ENCODE peak calls at places on chromosomes 2 and 18, in six cellular contexts. One of them, this sample, is unnamed.

GRCh38 chr2:176561706-176562105 is 292.5 kb downstream of the MTX2 start:
- DNase-seq in RWPE1: no peak
- DNase-seq in fibroblast of mammary gland: peak
- DNase-seq in GM12865: no peak
- DNase-seq in pancreas: no peak
- DNase-seq in choroid plexus epithelial cell: peak
- DNase-seq in this sample: no peak

GRCh38 chr2:46963961-46964673 is 48.5 kb upstream of the MCFD2 start:
- DNase-seq in RWPE1: peak
- DNase-seq in choroid plexus epithelial cell: peak
- DNase-seq in pancreas: no peak
- DNase-seq in fibroblast of mammary gland: peak
- DNase-seq in GM12865: no peak
- DNase-seq in this sample: no peak

GRCh38 chr2:200862532-200863000 is 1.9 kb downstream of the CLK1 start:
- DNase-seq in GM12865: peak
- DNase-seq in RWPE1: no peak
- DNase-seq in fibroblast of mammary gland: peak
- DNase-seq in choroid plexus epithelial cell: peak
- DNase-seq in pancreas: no peak
- DNase-seq in this sample: no peak

GRCh38 chr2:73260338-73260984 is 23.8 kb downstream of the FBXO41 start:
- DNase-seq in pancreas: peak
- DNase-seq in choroid plexus epithelial cell: peak
- DNase-seq in GM12865: peak
- DNase-seq in fibroblast of mammary gland: peak
- DNase-seq in RWPE1: peak
- DNase-seq in this sample: no peak

GRCh38 chr2:24891201-24891600 is 28.8 kb downstream of the ADCY3 start:
- DNase-seq in fibroblast of mammary gland: no peak
- DNase-seq in choroid plexus epithelial cell: no peak
- DNase-seq in GM12865: no peak
- DNase-seq in RWPE1: no peak
- DNase-seq in pancreas: no peak
- DNase-seq in this sample: no peak

GRCh38 chr18:35635171-35635570 is 53.6 kb downstream of the GALNT1 start:
- DNase-seq in pancreas: no peak
- DNase-seq in RWPE1: peak
- DNase-seq in fibroblast of mammary gland: peak
- DNase-seq in GM12865: no peak
- DNase-seq in choroid plexus epithelial cell: peak
- DNase-seq in this sample: no peak

GRCh38 chr2:82797469-82797868 is 1661.6 kb downstream of the SUCLG1 start:
- DNase-seq in GM12865: no peak
- DNase-seq in pancreas: no peak
- DNase-seq in choroid plexus epithelial cell: no peak
- DNase-seq in RWPE1: no peak
- DNase-seq in fibroblast of mammary gland: no peak
- DNase-seq in this sample: no peak

GRCh38 chr2:200585730-200586643 is at the start of gene AOX1:
- DNase-seq in GM12865: peak
- DNase-seq in fibroblast of mammary gland: peak
- DNase-seq in choroid plexus epithelial cell: peak
- DNase-seq in pancreas: peak
- DNase-seq in RWPE1: peak
- DNase-seq in this sample: peak

GRCh38 chr2:240374085-240374907 is 61.2 kb upstream of the GPC1 start:
- DNase-seq in RWPE1: peak
- DNase-seq in GM12865: no peak
- DNase-seq in choroid plexus epithelial cell: peak
- DNase-seq in fibroblast of mammary gland: peak
- DNase-seq in pancreas: peak
- DNase-seq in this sample: no peak

GRCh38 chr2:239928457-239929350 is 96.4 kb downstream of the NDUFA10 start:
- DNase-seq in RWPE1: no peak
- DNase-seq in GM12865: no peak
- DNase-seq in fibroblast of mammary gland: no peak
- DNase-seq in choroid plexus epithelial cell: no peak
- DNase-seq in pancreas: no peak
- DNase-seq in this sample: peak

GRCh38 chr2:71306762-71307161 is 24.8 kb upstream of the ZNF638 start:
- DNase-seq in fibroblast of mammary gland: peak
- DNase-seq in pancreas: no peak
- DNase-seq in RWPE1: no peak
- DNase-seq in choroid plexus epithelial cell: no peak
- DNase-seq in GM12865: no peak
- DNase-seq in this sample: no peak

GRCh38 chr2:96822786-96823185 is 6.7 kb downstream of the CNNM3 start:
- DNase-seq in fibroblast of mammary gland: no peak
- DNase-seq in pancreas: no peak
- DNase-seq in choroid plexus epithelial cell: no peak
- DNase-seq in RWPE1: no peak
- DNase-seq in GM12865: no peak
- DNase-seq in this sample: no peak

GRCh38 chr2:215601990-215602721 is 166.3 kb upstream of the FN1 start:
- DNase-seq in fibroblast of mammary gland: peak
- DNase-seq in pancreas: no peak
- DNase-seq in choroid plexus epithelial cell: no peak
- DNase-seq in RWPE1: no peak
- DNase-seq in GM12865: no peak
- DNase-seq in this sample: no peak

GRCh38 chr2:120287183-120288015 is 34.7 kb downstream of the RALB start:
- DNase-seq in fibroblast of mammary gland: peak
- DNase-seq in choroid plexus epithelial cell: peak
- DNase-seq in RWPE1: peak
- DNase-seq in pancreas: no peak
- DNase-seq in GM12865: peak
- DNase-seq in this sample: no peak

GRCh38 chr2:227191367-227191766 is 26.9 kb downstream of the COL4A3 start:
- DNase-seq in fibroblast of mammary gland: peak
- DNase-seq in GM12865: no peak
- DNase-seq in pancreas: no peak
- DNase-seq in RWPE1: no peak
- DNase-seq in choroid plexus epithelial cell: peak
- DNase-seq in this sample: no peak

GRCh38 chr2:108833219-108833618 is 46.6 kb downstream of the CCDC138 start:
- DNase-seq in choroid plexus epithelial cell: peak
- DNase-seq in GM12865: peak
- DNase-seq in pancreas: no peak
- DNase-seq in RWPE1: no peak
- DNase-seq in fibroblast of mammary gland: no peak
- DNase-seq in this sample: no peak

GRCh38 chr2:233798335-233799086 is 20.4 kb downstream of the MROH2A start:
- DNase-seq in RWPE1: no peak
- DNase-seq in GM12865: no peak
- DNase-seq in choroid plexus epithelial cell: no peak
- DNase-seq in pancreas: no peak
- DNase-seq in fibroblast of mammary gland: no peak
- DNase-seq in this sample: no peak

GRCh38 chr2:181241366-181241765 is 215.8 kb upstream of the ITGA4 start:
- DNase-seq in fibroblast of mammary gland: no peak
- DNase-seq in pancreas: no peak
- DNase-seq in GM12865: no peak
- DNase-seq in choroid plexus epithelial cell: no peak
- DNase-seq in RWPE1: no peak
- DNase-seq in this sample: no peak

DNA sequence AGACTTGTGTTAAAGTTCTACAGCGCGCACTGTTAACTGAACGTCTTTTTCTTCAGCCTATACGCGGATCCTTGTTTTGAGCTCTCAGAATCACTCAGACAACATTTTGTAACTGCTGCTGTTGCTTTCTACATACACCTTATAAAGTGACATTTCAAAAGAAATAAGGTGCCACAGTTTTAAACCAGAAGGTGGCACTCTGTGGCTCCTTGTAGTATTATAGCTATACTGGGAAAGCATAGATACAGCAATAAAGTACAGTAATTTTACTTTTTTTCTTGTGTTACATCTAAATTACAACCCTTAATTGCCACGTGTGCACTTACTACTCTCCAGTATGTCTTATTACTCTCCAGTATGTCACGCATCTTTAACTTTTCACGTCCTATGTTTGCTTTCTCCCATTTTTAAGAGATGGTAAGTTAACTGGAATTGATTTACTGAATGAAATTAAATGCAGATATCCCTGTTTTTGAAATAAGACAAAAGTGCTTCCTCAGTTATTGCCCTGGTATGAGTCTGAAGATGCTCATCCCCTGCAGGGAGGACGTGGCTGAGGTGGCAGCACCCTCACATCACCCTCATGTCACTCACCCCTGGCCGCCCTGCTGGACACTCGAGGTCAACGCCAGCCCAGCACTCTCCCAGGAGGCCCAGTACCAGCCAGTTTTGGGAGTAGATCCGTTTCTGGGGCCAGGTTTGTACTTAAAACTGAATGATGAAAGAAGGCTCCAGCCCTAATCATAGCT is 37.8 kb downstream of the GORASP2 start:
- DNase-seq in RWPE1: no peak
- DNase-seq in fibroblast of mammary gland: no peak
- DNase-seq in pancreas: no peak
- DNase-seq in GM12865: no peak
- DNase-seq in choroid plexus epithelial cell: no peak
- DNase-seq in this sample: no peak
- TF ChIP-seq CTCF in RWPE1: no peak
- TF ChIP-seq CTCF in fibroblast of mammary gland: peak
- TF ChIP-seq CTCF in pancreas: no peak
- TF ChIP-seq CTCF in GM12865: no peak
- TF ChIP-seq CTCF in choroid plexus epithelial cell: peak
- TF ChIP-seq CTCF in this sample: peak

DNA sequence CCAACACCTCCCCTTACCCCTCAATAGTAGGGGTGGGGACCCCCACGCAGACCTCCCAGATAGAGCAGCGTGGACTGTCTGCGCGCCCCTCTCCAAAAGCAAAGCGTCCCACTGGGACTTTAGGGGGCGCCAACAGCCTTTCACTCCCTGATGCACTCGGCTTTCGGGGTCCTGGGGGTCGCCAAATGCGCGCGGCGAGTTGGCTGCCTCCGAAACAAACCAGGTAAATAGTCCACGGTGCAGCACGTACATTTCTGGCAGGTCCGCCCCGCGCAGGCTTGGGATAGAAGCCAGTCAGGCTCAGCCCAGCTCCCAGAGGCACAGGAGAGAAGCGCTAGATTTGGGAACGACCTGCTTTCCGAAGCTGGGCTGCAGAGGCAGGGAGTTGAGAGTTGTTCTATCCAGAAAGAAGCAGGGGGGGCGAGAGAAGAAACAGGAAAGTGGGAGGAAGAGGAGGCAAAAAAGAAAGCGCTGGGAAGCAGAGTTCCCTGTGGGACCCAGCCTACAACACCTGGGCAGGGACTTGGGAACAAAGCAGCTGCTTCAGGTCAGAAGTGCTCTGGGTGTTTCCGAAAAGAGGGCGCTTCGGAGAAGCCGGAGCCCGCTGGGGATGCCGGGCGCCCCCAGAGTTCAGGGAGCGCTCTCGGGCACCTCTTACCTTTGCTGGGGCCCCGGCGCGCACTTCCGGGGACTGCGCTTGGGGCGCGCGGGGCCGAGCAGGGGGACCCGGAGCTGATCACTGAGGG is 544 bp downstream of the EVA1A start:
- DNase-seq in RWPE1: peak
- DNase-seq in GM12865: peak
- DNase-seq in fibroblast of mammary gland: peak
- DNase-seq in choroid plexus epithelial cell: peak
- DNase-seq in pancreas: peak
- DNase-seq in this sample: no peak
- TF ChIP-seq CTCF in RWPE1: no peak
- TF ChIP-seq CTCF in GM12865: no peak
- TF ChIP-seq CTCF in fibroblast of mammary gland: peak
- TF ChIP-seq CTCF in choroid plexus epithelial cell: peak
- TF ChIP-seq CTCF in pancreas: no peak
- TF ChIP-seq CTCF in this sample: peak

GRCh38 chr2:118878531-118879149 is 31.2 kb upstream of the EN1 start:
- DNase-seq in fibroblast of mammary gland: no peak
- DNase-seq in choroid plexus epithelial cell: no peak
- DNase-seq in GM12865: no peak
- DNase-seq in RWPE1: peak
- DNase-seq in pancreas: no peak
- DNase-seq in this sample: no peak

GRCh38 chr2:118882693-118883336 is 35.4 kb upstream of the EN1 start:
- DNase-seq in RWPE1: peak
- DNase-seq in GM12865: peak
- DNase-seq in pancreas: peak
- DNase-seq in fibroblast of mammary gland: peak
- DNase-seq in choroid plexus epithelial cell: peak
- DNase-seq in this sample: no peak

DNA sequence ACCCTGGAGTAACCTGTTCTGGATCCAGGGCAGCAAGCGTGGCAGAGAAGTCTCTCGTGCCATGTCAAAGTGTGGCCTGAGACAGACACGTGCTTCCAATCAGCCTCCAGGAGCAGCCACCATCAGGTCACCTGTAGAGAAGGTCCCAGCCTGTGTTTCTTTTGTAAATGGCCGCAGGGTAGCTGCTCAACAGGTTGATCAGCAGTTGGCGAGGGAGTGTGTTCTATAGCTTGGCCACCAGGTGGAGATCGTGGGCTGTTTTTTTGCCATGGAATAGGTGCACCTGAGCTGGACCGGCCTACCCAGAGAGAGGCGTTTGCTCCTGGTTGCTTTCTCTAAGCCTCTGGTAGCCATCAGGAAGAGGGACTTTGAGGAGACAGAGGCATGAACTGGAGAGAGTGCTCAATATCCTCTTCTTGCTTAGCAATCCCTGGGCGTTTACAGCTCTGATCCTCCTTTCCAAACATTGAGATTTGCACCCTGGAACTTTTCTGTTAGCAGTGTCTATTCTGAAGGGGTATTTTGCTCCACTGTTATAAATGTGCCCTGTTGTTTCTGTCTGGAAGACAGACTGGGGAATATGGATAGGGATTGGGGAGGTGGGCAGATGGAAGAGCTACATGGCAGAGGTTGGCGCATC is 34.2 kb upstream of the EN1 start:
- DNase-seq in choroid plexus epithelial cell: peak
- DNase-seq in GM12865: peak
- DNase-seq in fibroblast of mammary gland: peak
- DNase-seq in RWPE1: peak
- DNase-seq in pancreas: peak
- DNase-seq in this sample: no peak
- TF ChIP-seq CTCF in choroid plexus epithelial cell: peak
- TF ChIP-seq CTCF in GM12865: peak
- TF ChIP-seq CTCF in fibroblast of mammary gland: peak
- TF ChIP-seq CTCF in RWPE1: peak
- TF ChIP-seq CTCF in pancreas: peak
- TF ChIP-seq CTCF in this sample: peak

GRCh38 chr18:48000701-48001100 is 70.2 kb upstream of the SMAD2 start:
- DNase-seq in pancreas: no peak
- DNase-seq in fibroblast of mammary gland: no peak
- DNase-seq in choroid plexus epithelial cell: no peak
- DNase-seq in GM12865: no peak
- DNase-seq in RWPE1: no peak
- DNase-seq in this sample: no peak

GRCh38 chr18:47999801-48000248 is 69.4 kb upstream of the SMAD2 start:
- DNase-seq in fibroblast of mammary gland: no peak
- DNase-seq in pancreas: no peak
- DNase-seq in choroid plexus epithelial cell: no peak
- DNase-seq in RWPE1: no peak
- DNase-seq in GM12865: no peak
- DNase-seq in this sample: no peak

GRCh38 chr18:47996091-47996541 is 65.7 kb upstream of the SMAD2 start:
- DNase-seq in RWPE1: no peak
- DNase-seq in GM12865: no peak
- DNase-seq in pancreas: no peak
- DNase-seq in fibroblast of mammary gland: peak
- DNase-seq in choroid plexus epithelial cell: no peak
- DNase-seq in this sample: no peak

GRCh38 chr18:47993409-47993808 is 63.0 kb upstream of the SMAD2 start:
- DNase-seq in RWPE1: no peak
- DNase-seq in GM12865: no peak
- DNase-seq in pancreas: no peak
- DNase-seq in fibroblast of mammary gland: no peak
- DNase-seq in choroid plexus epithelial cell: no peak
- DNase-seq in this sample: no peak

GRCh38 chr18:47997338-47997780 is 66.9 kb upstream of the SMAD2 start:
- DNase-seq in GM12865: peak
- DNase-seq in choroid plexus epithelial cell: peak
- DNase-seq in fibroblast of mammary gland: peak
- DNase-seq in RWPE1: no peak
- DNase-seq in pancreas: no peak
- DNase-seq in this sample: no peak
- TF ChIP-seq CTCF in GM12865: peak
- TF ChIP-seq CTCF in choroid plexus epithelial cell: peak
- TF ChIP-seq CTCF in fibroblast of mammary gland: peak
- TF ChIP-seq CTCF in RWPE1: peak
- TF ChIP-seq CTCF in pancreas: no peak
- TF ChIP-seq CTCF in this sample: peak

This sample was measured in chondrocyte.